ENCODE peak calls at places on chromosomes 6 and 20, in seven cellular contexts. One of them, this sample, is unnamed. For H3K9me3, the result is how much of the 10 kb centered on the place peaks cover.

GRCh38 chr6:35557239-35557638 is 44.5 kb upstream of the TULP1 start:
- DNase-seq in Peyer's patch: no peak
- DNase-seq in SJSA1: no peak
- DNase-seq in A549: no peak
- DNase-seq in left ventricle myocardium inferior: no peak
- DNase-seq in HepG2: no peak
- DNase-seq in spleen: peak
- DNase-seq in this sample: no peak

GRCh38 chr6:76533661-76534060 is 461.2 kb upstream of the IMPG1 start:
- DNase-seq in Peyer's patch: no peak
- DNase-seq in SJSA1: no peak
- DNase-seq in A549: no peak
- DNase-seq in left ventricle myocardium inferior: no peak
- DNase-seq in HepG2: no peak
- DNase-seq in spleen: no peak
- DNase-seq in this sample: no peak

GRCh38 chr6:53484409-53485280 is 60.3 kb downstream of the GCLC start:
- DNase-seq in Peyer's patch: no peak
- DNase-seq in SJSA1: peak
- DNase-seq in A549: no peak
- DNase-seq in left ventricle myocardium inferior: no peak
- DNase-seq in HepG2: peak
- DNase-seq in spleen: no peak
- DNase-seq in this sample: peak

GRCh38 chr6:125674230-125674629 is 75.2 kb upstream of the HEY2 start:
- DNase-seq in Peyer's patch: no peak
- DNase-seq in SJSA1: no peak
- DNase-seq in A549: no peak
- DNase-seq in left ventricle myocardium inferior: no peak
- DNase-seq in HepG2: no peak
- DNase-seq in spleen: no peak
- DNase-seq in this sample: no peak

GRCh38 chr6:3230275-3231212 is 3.1 kb upstream of the TUBB2B start:
- DNase-seq in Peyer's patch: no peak
- DNase-seq in SJSA1: peak
- DNase-seq in A549: no peak
- DNase-seq in left ventricle myocardium inferior: no peak
- DNase-seq in HepG2: no peak
- DNase-seq in spleen: no peak
- DNase-seq in this sample: no peak

GRCh38 chr6:106773482-106773881 is 144.1 kb downstream of the QRSL1 start:
- DNase-seq in Peyer's patch: no peak
- DNase-seq in SJSA1: no peak
- DNase-seq in A549: no peak
- DNase-seq in left ventricle myocardium inferior: no peak
- DNase-seq in HepG2: no peak
- DNase-seq in spleen: no peak
- DNase-seq in this sample: peak

GRCh38 chr6:83708970-83709747 is at the start of gene SNAP91:
- DNase-seq in Peyer's patch: no peak
- DNase-seq in SJSA1: no peak
- DNase-seq in A549: no peak
- DNase-seq in left ventricle myocardium inferior: no peak
- DNase-seq in HepG2: no peak
- DNase-seq in spleen: peak
- DNase-seq in this sample: no peak

GRCh38 chr6:61887425-61887824 is 398.6 kb downstream of the KHDRBS2 start:
- DNase-seq in Peyer's patch: no peak
- DNase-seq in SJSA1: no peak
- DNase-seq in A549: no peak
- DNase-seq in left ventricle myocardium inferior: no peak
- DNase-seq in HepG2: no peak
- DNase-seq in spleen: no peak
- DNase-seq in this sample: no peak

GRCh38 chr20:34115232-34115631 is 3.2 kb upstream of the EIF2S2 start:
- DNase-seq in Peyer's patch: no peak
- DNase-seq in SJSA1: no peak
- DNase-seq in A549: no peak
- DNase-seq in left ventricle myocardium inferior: no peak
- DNase-seq in HepG2: no peak
- DNase-seq in spleen: no peak
- DNase-seq in this sample: no peak

GRCh38 chr6:149851461-149851860 is 12.7 kb downstream of the LRP11 start:
- DNase-seq in Peyer's patch: no peak
- DNase-seq in SJSA1: no peak
- DNase-seq in A549: no peak
- DNase-seq in left ventricle myocardium inferior: no peak
- DNase-seq in HepG2: no peak
- DNase-seq in spleen: no peak
- DNase-seq in this sample: no peak

GRCh38 chr20:15643713-15644112 is 929.5 kb downstream of the KIF16B start:
- DNase-seq in Peyer's patch: no peak
- DNase-seq in SJSA1: no peak
- DNase-seq in A549: peak
- DNase-seq in left ventricle myocardium inferior: no peak
- DNase-seq in HepG2: peak
- DNase-seq in spleen: no peak
- DNase-seq in this sample: no peak

GRCh38 chr6:26016326-26017275 is 54.0 kb downstream of the TRIM38 start:
- DNase-seq in Peyer's patch: no peak
- DNase-seq in SJSA1: no peak
- DNase-seq in A549: no peak
- DNase-seq in left ventricle myocardium inferior: peak
- DNase-seq in HepG2: no peak
- DNase-seq in spleen: no peak
- DNase-seq in this sample: no peak

GRCh38 chr20:45373353-45374100 is 4.6 kb downstream of the TP53TG5 start:
- DNase-seq in Peyer's patch: peak
- DNase-seq in SJSA1: peak
- DNase-seq in A549: peak
- DNase-seq in left ventricle myocardium inferior: peak
- DNase-seq in HepG2: peak
- DNase-seq in spleen: peak
- DNase-seq in this sample: peak

GRCh38 chr6:148147431-148147830 is 195.2 kb upstream of the SASH1 start:
- DNase-seq in Peyer's patch: no peak
- DNase-seq in SJSA1: no peak
- DNase-seq in A549: no peak
- DNase-seq in left ventricle myocardium inferior: no peak
- DNase-seq in HepG2: no peak
- DNase-seq in spleen: no peak
- DNase-seq in this sample: no peak

GRCh38 chr6:111551521-111552231 is 54.0 kb downstream of the TRAF3IP2 start:
- DNase-seq in Peyer's patch: no peak
- DNase-seq in SJSA1: peak
- DNase-seq in A549: no peak
- DNase-seq in left ventricle myocardium inferior: no peak
- DNase-seq in HepG2: peak
- DNase-seq in spleen: no peak
- DNase-seq in this sample: peak

GRCh38 chr6:68718379-68719073 is 83.4 kb downstream of the ADGRB3 start:
- DNase-seq in Peyer's patch: no peak
- DNase-seq in SJSA1: no peak
- DNase-seq in A549: no peak
- DNase-seq in left ventricle myocardium inferior: no peak
- DNase-seq in HepG2: no peak
- DNase-seq in spleen: no peak
- DNase-seq in this sample: no peak

GRCh38 chr6:99471638-99472037 is 43.6 kb downstream of the USP45 start:
- DNase-seq in Peyer's patch: no peak
- DNase-seq in SJSA1: no peak
- DNase-seq in A549: no peak
- DNase-seq in left ventricle myocardium inferior: no peak
- DNase-seq in HepG2: no peak
- DNase-seq in spleen: no peak
- DNase-seq in this sample: no peak

GRCh38 chr6:163708459-163708858 is 293.9 kb downstream of the QKI start:
- DNase-seq in Peyer's patch: no peak
- DNase-seq in SJSA1: no peak
- DNase-seq in A549: no peak
- DNase-seq in left ventricle myocardium inferior: peak
- DNase-seq in HepG2: no peak
- DNase-seq in spleen: no peak
- DNase-seq in this sample: no peak

GRCh38 chr6:128724738-128725137 is 158.2 kb upstream of the LAMA2 start:
- DNase-seq in Peyer's patch: no peak
- DNase-seq in SJSA1: no peak
- DNase-seq in A549: no peak
- DNase-seq in left ventricle myocardium inferior: no peak
- DNase-seq in HepG2: no peak
- DNase-seq in spleen: no peak
- DNase-seq in this sample: no peak

GRCh38 chr6:149211046-149211571 is 106.4 kb upstream of the TAB2 start:
- DNase-seq in Peyer's patch: no peak
- DNase-seq in SJSA1: peak
- DNase-seq in A549: no peak
- DNase-seq in left ventricle myocardium inferior: no peak
- DNase-seq in HepG2: peak
- DNase-seq in spleen: no peak
- DNase-seq in this sample: no peak

GRCh38 chr6:136050475-136050874 is 199.0 kb downstream of the PDE7B start:
- DNase-seq in Peyer's patch: no peak
- DNase-seq in SJSA1: no peak
- DNase-seq in A549: no peak
- DNase-seq in left ventricle myocardium inferior: no peak
- DNase-seq in HepG2: no peak
- DNase-seq in spleen: no peak
- DNase-seq in this sample: no peak

DNA sequence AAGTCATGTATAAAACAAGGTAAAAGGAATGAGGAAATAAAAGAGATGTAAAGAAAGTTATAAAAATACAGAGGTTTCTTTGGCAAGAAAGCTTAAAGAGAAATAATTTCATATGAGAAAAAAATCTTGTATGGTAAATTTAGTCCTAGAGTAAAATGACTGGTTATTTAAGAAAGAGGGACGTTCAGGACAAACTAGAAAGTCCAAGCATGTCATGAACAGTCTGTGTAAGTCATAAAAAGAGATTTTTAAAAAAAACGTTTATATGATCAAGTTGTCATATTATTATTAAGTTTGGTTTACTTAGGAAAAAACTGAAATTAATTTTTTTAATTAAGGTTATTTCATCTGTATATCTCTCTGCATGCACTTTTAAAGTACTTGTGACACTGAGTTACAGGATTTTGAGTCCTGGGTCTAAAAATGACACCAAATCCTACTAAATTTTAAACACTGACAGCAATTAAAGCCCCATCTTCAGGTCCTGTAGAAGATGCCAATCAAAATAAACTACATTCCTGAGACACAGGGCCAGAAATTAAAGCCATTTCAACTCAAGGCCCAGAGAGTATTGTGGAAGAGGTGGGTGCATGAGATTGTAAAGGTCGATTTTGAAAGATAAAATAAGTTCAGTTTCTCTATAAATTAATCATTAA is 62.4 kb downstream of the AGPAT4 start:
- DNase-seq in Peyer's patch: no peak
- DNase-seq in SJSA1: no peak
- DNase-seq in A549: no peak
- DNase-seq in left ventricle myocardium inferior: no peak
- DNase-seq in HepG2: no peak
- DNase-seq in spleen: no peak
- DNase-seq in this sample: no peak
- H3K9me3 ChIP-seq in Peyer's patch: under half
- H3K9me3 ChIP-seq in SJSA1: under half
- H3K9me3 ChIP-seq in A549: under half
- H3K9me3 ChIP-seq in left ventricle myocardium inferior: under half
- H3K9me3 ChIP-seq in HepG2: under half
- H3K9me3 ChIP-seq in spleen: under half
- H3K9me3 ChIP-seq in this sample: under half

DNA sequence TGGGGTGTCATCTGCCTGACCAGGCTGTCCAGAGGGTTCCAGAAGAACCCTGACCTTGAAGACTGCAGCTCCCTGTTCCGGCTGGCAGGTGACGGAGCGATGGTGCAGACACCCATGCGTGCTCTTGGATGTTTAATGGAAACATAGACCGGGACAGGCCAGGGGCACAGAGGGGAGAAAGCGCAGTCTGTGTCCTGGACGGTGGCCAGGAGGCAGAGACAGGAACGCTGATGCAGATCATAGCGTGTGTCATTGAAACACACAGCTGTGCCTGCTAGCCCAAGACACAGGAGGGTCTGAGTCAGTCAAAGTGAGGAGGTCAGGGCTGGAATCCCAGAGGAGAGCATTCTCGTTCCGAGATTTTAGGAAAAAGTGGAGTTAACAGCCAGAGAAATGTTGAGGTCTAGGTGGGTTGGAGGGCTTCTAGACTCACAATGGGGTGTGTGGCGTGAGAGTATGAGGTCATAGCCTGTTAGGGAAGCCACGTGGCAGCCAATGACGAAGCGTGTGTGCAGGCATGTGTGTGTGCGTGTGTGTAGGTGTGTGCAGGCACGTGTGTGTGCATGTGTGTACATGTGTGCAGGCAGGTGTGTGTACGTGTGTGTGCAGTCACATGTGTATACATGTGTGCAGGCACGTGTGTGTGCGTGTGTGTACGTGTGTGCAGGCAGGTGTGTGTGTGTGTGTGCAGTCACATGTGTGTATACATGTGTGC is 167.0 kb downstream of the ERMARD start:
- DNase-seq in Peyer's patch: no peak
- DNase-seq in SJSA1: no peak
- DNase-seq in A549: no peak
- DNase-seq in left ventricle myocardium inferior: no peak
- DNase-seq in HepG2: no peak
- DNase-seq in spleen: no peak
- DNase-seq in this sample: no peak
- H3K9me3 ChIP-seq in Peyer's patch: under half
- H3K9me3 ChIP-seq in SJSA1: under half
- H3K9me3 ChIP-seq in A549: under half
- H3K9me3 ChIP-seq in left ventricle myocardium inferior: under half
- H3K9me3 ChIP-seq in HepG2: under half
- H3K9me3 ChIP-seq in spleen: under half
- H3K9me3 ChIP-seq in this sample: under half

DNA sequence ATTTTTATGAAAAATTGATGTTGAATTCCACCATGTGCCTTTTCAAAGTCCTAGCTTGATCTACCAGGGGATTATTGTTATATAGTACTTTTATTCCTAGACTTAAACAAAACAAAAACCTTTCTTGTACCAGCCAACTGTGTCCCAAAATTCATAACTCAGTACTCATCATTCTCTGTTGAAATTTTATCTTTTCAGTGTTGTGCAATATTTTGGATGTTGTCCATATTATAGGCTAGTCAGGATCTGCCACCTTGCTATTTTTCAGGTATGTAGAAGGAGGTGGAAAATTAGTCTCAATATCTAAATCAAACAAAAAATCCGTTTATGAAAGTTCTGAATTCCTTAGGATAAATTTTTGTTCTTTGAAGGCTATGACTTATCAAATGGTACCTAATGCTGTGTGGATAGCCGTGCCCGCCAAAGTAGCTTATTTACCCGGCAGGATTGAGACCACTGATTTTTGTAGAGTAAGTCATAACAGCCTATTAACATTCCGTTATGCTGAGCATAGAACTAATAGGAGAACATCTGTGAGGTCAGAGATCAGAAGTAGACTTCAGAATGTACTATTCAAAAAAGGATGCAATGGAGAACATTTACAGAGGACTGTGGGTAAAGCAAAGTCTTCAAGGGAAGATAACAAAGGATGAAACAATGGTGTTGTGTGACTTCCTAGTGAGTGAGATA is 304.7 kb downstream of the SOX4 start:
- DNase-seq in Peyer's patch: no peak
- DNase-seq in SJSA1: no peak
- DNase-seq in A549: no peak
- DNase-seq in left ventricle myocardium inferior: no peak
- DNase-seq in HepG2: no peak
- DNase-seq in spleen: no peak
- DNase-seq in this sample: no peak
- H3K9me3 ChIP-seq in Peyer's patch: under half
- H3K9me3 ChIP-seq in SJSA1: under half
- H3K9me3 ChIP-seq in A549: under half
- H3K9me3 ChIP-seq in left ventricle myocardium inferior: under half
- H3K9me3 ChIP-seq in HepG2: under half
- H3K9me3 ChIP-seq in spleen: under half
- H3K9me3 ChIP-seq in this sample: under half

GRCh38 chr6:109103942-109104341 is 8.6 kb downstream of the CEP57L1 start:
- DNase-seq in Peyer's patch: no peak
- DNase-seq in SJSA1: no peak
- DNase-seq in A549: no peak
- DNase-seq in left ventricle myocardium inferior: no peak
- DNase-seq in HepG2: no peak
- DNase-seq in spleen: no peak
- DNase-seq in this sample: no peak
- H3K9me3 ChIP-seq in Peyer's patch: under half
- H3K9me3 ChIP-seq in SJSA1: under half
- H3K9me3 ChIP-seq in A549: under half
- H3K9me3 ChIP-seq in left ventricle myocardium inferior: under half
- H3K9me3 ChIP-seq in HepG2: under half
- H3K9me3 ChIP-seq in spleen: under half
- H3K9me3 ChIP-seq in this sample: under half

This sample was measured in stomach.